ENCODE peak calls at places on chromosomes 3 and 15, in nine cellular contexts. One of them, this sample, is unnamed.

GRCh38 chr3:184092199-184092598 is 4.7 kb upstream of the HTR3E start:
- DNase-seq in H54: no peak
- DNase-seq in T47D: no peak
- DNase-seq in tibial artery: no peak
- DNase-seq in COR-L47: no peak
- DNase-seq in activated CD4-positive, alpha-beta T cell treated with anti-CD3 and anti-CD28 coated beads, Interleukin-2, amount 10 ng/mL, durations not matched to agents 7 days and 5 days: no peak
- DNase-seq in GM13977: no peak
- DNase-seq in lung microvascular endothelial cell: no peak
- DNase-seq in myocyte: no peak
- DNase-seq in this sample: no peak

GRCh38 chr15:31427411-31427810 is 100.8 kb downstream of the KLF13 start:
- DNase-seq in activated CD4-positive, alpha-beta T cell treated with anti-CD3 and anti-CD28 coated beads, Interleukin-2, amount 10 ng/mL, durations not matched to agents 7 days and 5 days: no peak
- DNase-seq in H54: no peak
- DNase-seq in lung microvascular endothelial cell: no peak
- DNase-seq in GM13977: no peak
- DNase-seq in tibial artery: no peak
- DNase-seq in T47D: no peak
- DNase-seq in myocyte: no peak
- DNase-seq in COR-L47: no peak
- DNase-seq in this sample: no peak

GRCh38 chr3:127373701-127374625 is 86.1 kb upstream of the PRR20G start:
- DNase-seq in GM13977: peak
- DNase-seq in tibial artery: no peak
- DNase-seq in lung microvascular endothelial cell: peak
- DNase-seq in myocyte: peak
- DNase-seq in COR-L47: no peak
- DNase-seq in activated CD4-positive, alpha-beta T cell treated with anti-CD3 and anti-CD28 coated beads, Interleukin-2, amount 10 ng/mL, durations not matched to agents 7 days and 5 days: peak
- DNase-seq in T47D: no peak
- DNase-seq in H54: no peak
- DNase-seq in this sample: peak

GRCh38 chr3:112199622-112200316 is 66.7 kb upstream of the GCSAM start:
- DNase-seq in lung microvascular endothelial cell: no peak
- DNase-seq in GM13977: no peak
- DNase-seq in H54: no peak
- DNase-seq in activated CD4-positive, alpha-beta T cell treated with anti-CD3 and anti-CD28 coated beads, Interleukin-2, amount 10 ng/mL, durations not matched to agents 7 days and 5 days: no peak
- DNase-seq in tibial artery: no peak
- DNase-seq in COR-L47: no peak
- DNase-seq in T47D: no peak
- DNase-seq in myocyte: no peak
- DNase-seq in this sample: peak

GRCh38 chr3:48634661-48635221 is 520 bp downstream of the SLC26A6 start:
- DNase-seq in activated CD4-positive, alpha-beta T cell treated with anti-CD3 and anti-CD28 coated beads, Interleukin-2, amount 10 ng/mL, durations not matched to agents 7 days and 5 days: peak
- DNase-seq in GM13977: peak
- DNase-seq in tibial artery: peak
- DNase-seq in lung microvascular endothelial cell: peak
- DNase-seq in COR-L47: no peak
- DNase-seq in T47D: peak
- DNase-seq in myocyte: peak
- DNase-seq in H54: peak
- DNase-seq in this sample: peak

GRCh38 chr3:128084675-128085021 is 32.4 kb downstream of the SEC61A1 start:
- DNase-seq in tibial artery: no peak
- DNase-seq in activated CD4-positive, alpha-beta T cell treated with anti-CD3 and anti-CD28 coated beads, Interleukin-2, amount 10 ng/mL, durations not matched to agents 7 days and 5 days: no peak
- DNase-seq in GM13977: no peak
- DNase-seq in myocyte: no peak
- DNase-seq in lung microvascular endothelial cell: no peak
- DNase-seq in COR-L47: no peak
- DNase-seq in T47D: no peak
- DNase-seq in H54: no peak
- DNase-seq in this sample: no peak

GRCh38 chr3:8313591-8314298 is 187.9 kb upstream of the LMCD1 start:
- DNase-seq in GM13977: no peak
- DNase-seq in myocyte: no peak
- DNase-seq in COR-L47: no peak
- DNase-seq in T47D: no peak
- DNase-seq in activated CD4-positive, alpha-beta T cell treated with anti-CD3 and anti-CD28 coated beads, Interleukin-2, amount 10 ng/mL, durations not matched to agents 7 days and 5 days: no peak
- DNase-seq in lung microvascular endothelial cell: no peak
- DNase-seq in H54: no peak
- DNase-seq in tibial artery: no peak
- DNase-seq in this sample: no peak

GRCh38 chr3:34159613-34160420 is 361.4 kb downstream of the PDCD6IP start:
- DNase-seq in lung microvascular endothelial cell: no peak
- DNase-seq in myocyte: no peak
- DNase-seq in tibial artery: no peak
- DNase-seq in T47D: no peak
- DNase-seq in GM13977: no peak
- DNase-seq in H54: no peak
- DNase-seq in activated CD4-positive, alpha-beta T cell treated with anti-CD3 and anti-CD28 coated beads, Interleukin-2, amount 10 ng/mL, durations not matched to agents 7 days and 5 days: no peak
- DNase-seq in COR-L47: no peak
- DNase-seq in this sample: no peak

GRCh38 chr15:23565395-23566069 is at the start of gene MKRN3:
- DNase-seq in T47D: no peak
- DNase-seq in lung microvascular endothelial cell: peak
- DNase-seq in GM13977: no peak
- DNase-seq in H54: peak
- DNase-seq in myocyte: peak
- DNase-seq in activated CD4-positive, alpha-beta T cell treated with anti-CD3 and anti-CD28 coated beads, Interleukin-2, amount 10 ng/mL, durations not matched to agents 7 days and 5 days: peak
- DNase-seq in COR-L47: peak
- DNase-seq in tibial artery: no peak
- DNase-seq in this sample: peak

GRCh38 chr15:80777137-80777536 is 2.0 kb upstream of the CEMIP start:
- DNase-seq in H54: no peak
- DNase-seq in activated CD4-positive, alpha-beta T cell treated with anti-CD3 and anti-CD28 coated beads, Interleukin-2, amount 10 ng/mL, durations not matched to agents 7 days and 5 days: no peak
- DNase-seq in lung microvascular endothelial cell: peak
- DNase-seq in T47D: no peak
- DNase-seq in myocyte: peak
- DNase-seq in tibial artery: no peak
- DNase-seq in GM13977: no peak
- DNase-seq in COR-L47: no peak
- DNase-seq in this sample: peak

GRCh38 chr3:156035158-156035557 is 85.2 kb upstream of the KCNAB1 start:
- DNase-seq in myocyte: no peak
- DNase-seq in T47D: no peak
- DNase-seq in GM13977: no peak
- DNase-seq in lung microvascular endothelial cell: no peak
- DNase-seq in H54: no peak
- DNase-seq in COR-L47: no peak
- DNase-seq in activated CD4-positive, alpha-beta T cell treated with anti-CD3 and anti-CD28 coated beads, Interleukin-2, amount 10 ng/mL, durations not matched to agents 7 days and 5 days: no peak
- DNase-seq in tibial artery: no peak
- DNase-seq in this sample: no peak

GRCh38 chr3:165518346-165518745 is 318.9 kb downstream of the BCHE start:
- DNase-seq in COR-L47: no peak
- DNase-seq in GM13977: no peak
- DNase-seq in activated CD4-positive, alpha-beta T cell treated with anti-CD3 and anti-CD28 coated beads, Interleukin-2, amount 10 ng/mL, durations not matched to agents 7 days and 5 days: no peak
- DNase-seq in tibial artery: no peak
- DNase-seq in T47D: no peak
- DNase-seq in H54: no peak
- DNase-seq in myocyte: no peak
- DNase-seq in lung microvascular endothelial cell: no peak
- DNase-seq in this sample: no peak

GRCh38 chr15:40307421-40308165 is at the start of gene PLCB2:
- DNase-seq in tibial artery: no peak
- DNase-seq in COR-L47: peak
- DNase-seq in T47D: no peak
- DNase-seq in myocyte: no peak
- DNase-seq in H54: no peak
- DNase-seq in lung microvascular endothelial cell: no peak
- DNase-seq in GM13977: peak
- DNase-seq in activated CD4-positive, alpha-beta T cell treated with anti-CD3 and anti-CD28 coated beads, Interleukin-2, amount 10 ng/mL, durations not matched to agents 7 days and 5 days: peak
- DNase-seq in this sample: no peak

GRCh38 chr15:100601158-100601557 is 826 bp downstream of the LINS1 start:
- DNase-seq in GM13977: no peak
- DNase-seq in lung microvascular endothelial cell: peak
- DNase-seq in COR-L47: no peak
- DNase-seq in H54: no peak
- DNase-seq in activated CD4-positive, alpha-beta T cell treated with anti-CD3 and anti-CD28 coated beads, Interleukin-2, amount 10 ng/mL, durations not matched to agents 7 days and 5 days: peak
- DNase-seq in T47D: no peak
- DNase-seq in myocyte: no peak
- DNase-seq in tibial artery: no peak
- DNase-seq in this sample: no peak

GRCh38 chr3:136728918-136729317 is 23.3 kb downstream of the STAG1 start:
- DNase-seq in activated CD4-positive, alpha-beta T cell treated with anti-CD3 and anti-CD28 coated beads, Interleukin-2, amount 10 ng/mL, durations not matched to agents 7 days and 5 days: no peak
- DNase-seq in tibial artery: no peak
- DNase-seq in COR-L47: no peak
- DNase-seq in myocyte: peak
- DNase-seq in H54: no peak
- DNase-seq in T47D: no peak
- DNase-seq in GM13977: no peak
- DNase-seq in lung microvascular endothelial cell: peak
- DNase-seq in this sample: peak

GRCh38 chr3:131762981-131763380 is 260.2 kb upstream of the MRPL3 start:
- DNase-seq in activated CD4-positive, alpha-beta T cell treated with anti-CD3 and anti-CD28 coated beads, Interleukin-2, amount 10 ng/mL, durations not matched to agents 7 days and 5 days: no peak
- DNase-seq in GM13977: no peak
- DNase-seq in T47D: no peak
- DNase-seq in COR-L47: no peak
- DNase-seq in lung microvascular endothelial cell: no peak
- DNase-seq in myocyte: no peak
- DNase-seq in tibial artery: no peak
- DNase-seq in H54: no peak
- DNase-seq in this sample: no peak

GRCh38 chr3:14143271-14143605 is 18.4 kb downstream of the TMEM43 start:
- DNase-seq in H54: no peak
- DNase-seq in GM13977: no peak
- DNase-seq in T47D: no peak
- DNase-seq in myocyte: no peak
- DNase-seq in lung microvascular endothelial cell: no peak
- DNase-seq in activated CD4-positive, alpha-beta T cell treated with anti-CD3 and anti-CD28 coated beads, Interleukin-2, amount 10 ng/mL, durations not matched to agents 7 days and 5 days: no peak
- DNase-seq in tibial artery: no peak
- DNase-seq in COR-L47: no peak
- DNase-seq in this sample: peak

GRCh38 chr15:88800026-88800425 is 3.2 kb upstream of the ACAN start:
- DNase-seq in activated CD4-positive, alpha-beta T cell treated with anti-CD3 and anti-CD28 coated beads, Interleukin-2, amount 10 ng/mL, durations not matched to agents 7 days and 5 days: no peak
- DNase-seq in T47D: no peak
- DNase-seq in GM13977: no peak
- DNase-seq in myocyte: no peak
- DNase-seq in COR-L47: no peak
- DNase-seq in H54: peak
- DNase-seq in tibial artery: no peak
- DNase-seq in lung microvascular endothelial cell: no peak
- DNase-seq in this sample: peak

GRCh38 chr3:170632780-170633179 is 46.9 kb upstream of the SLC7A14 start:
- DNase-seq in H54: no peak
- DNase-seq in activated CD4-positive, alpha-beta T cell treated with anti-CD3 and anti-CD28 coated beads, Interleukin-2, amount 10 ng/mL, durations not matched to agents 7 days and 5 days: no peak
- DNase-seq in lung microvascular endothelial cell: no peak
- DNase-seq in T47D: no peak
- DNase-seq in myocyte: no peak
- DNase-seq in GM13977: peak
- DNase-seq in tibial artery: no peak
- DNase-seq in COR-L47: peak
- DNase-seq in this sample: no peak

GRCh38 chr3:127037021-127037400 is 54.1 kb downstream of the PLXNA1 start:
- DNase-seq in H54: no peak
- DNase-seq in activated CD4-positive, alpha-beta T cell treated with anti-CD3 and anti-CD28 coated beads, Interleukin-2, amount 10 ng/mL, durations not matched to agents 7 days and 5 days: no peak
- DNase-seq in tibial artery: peak
- DNase-seq in myocyte: no peak
- DNase-seq in COR-L47: no peak
- DNase-seq in lung microvascular endothelial cell: no peak
- DNase-seq in T47D: no peak
- DNase-seq in GM13977: no peak
- DNase-seq in this sample: no peak

GRCh38 chr3:159856496-159857098 is 132.0 kb upstream of the IL12A start:
- DNase-seq in H54: no peak
- DNase-seq in T47D: no peak
- DNase-seq in COR-L47: peak
- DNase-seq in myocyte: no peak
- DNase-seq in tibial artery: no peak
- DNase-seq in lung microvascular endothelial cell: no peak
- DNase-seq in activated CD4-positive, alpha-beta T cell treated with anti-CD3 and anti-CD28 coated beads, Interleukin-2, amount 10 ng/mL, durations not matched to agents 7 days and 5 days: no peak
- DNase-seq in GM13977: no peak
- DNase-seq in this sample: no peak

GRCh38 chr3:188299068-188299467 is 145.1 kb downstream of the LPP start:
- DNase-seq in lung microvascular endothelial cell: no peak
- DNase-seq in myocyte: no peak
- DNase-seq in T47D: no peak
- DNase-seq in GM13977: no peak
- DNase-seq in tibial artery: no peak
- DNase-seq in H54: no peak
- DNase-seq in COR-L47: no peak
- DNase-seq in activated CD4-positive, alpha-beta T cell treated with anti-CD3 and anti-CD28 coated beads, Interleukin-2, amount 10 ng/mL, durations not matched to agents 7 days and 5 days: no peak
- DNase-seq in this sample: no peak

GRCh38 chr3:10189557-10190374 is 25.0 kb downstream of the IRAK2 start:
- DNase-seq in COR-L47: no peak
- DNase-seq in myocyte: peak
- DNase-seq in GM13977: no peak
- DNase-seq in activated CD4-positive, alpha-beta T cell treated with anti-CD3 and anti-CD28 coated beads, Interleukin-2, amount 10 ng/mL, durations not matched to agents 7 days and 5 days: peak
- DNase-seq in H54: no peak
- DNase-seq in lung microvascular endothelial cell: peak
- DNase-seq in T47D: no peak
- DNase-seq in tibial artery: peak
- DNase-seq in this sample: peak

GRCh38 chr15:82018201-82018600 is 27.6 kb downstream of the MEX3B start:
- DNase-seq in H54: no peak
- DNase-seq in GM13977: no peak
- DNase-seq in tibial artery: no peak
- DNase-seq in lung microvascular endothelial cell: no peak
- DNase-seq in T47D: no peak
- DNase-seq in COR-L47: no peak
- DNase-seq in activated CD4-positive, alpha-beta T cell treated with anti-CD3 and anti-CD28 coated beads, Interleukin-2, amount 10 ng/mL, durations not matched to agents 7 days and 5 days: no peak
- DNase-seq in myocyte: no peak
- DNase-seq in this sample: no peak

GRCh38 chr3:138423316-138423715 is 11.1 kb upstream of the ESYT3 start:
- DNase-seq in GM13977: no peak
- DNase-seq in T47D: no peak
- DNase-seq in lung microvascular endothelial cell: no peak
- DNase-seq in activated CD4-positive, alpha-beta T cell treated with anti-CD3 and anti-CD28 coated beads, Interleukin-2, amount 10 ng/mL, durations not matched to agents 7 days and 5 days: no peak
- DNase-seq in myocyte: no peak
- DNase-seq in tibial artery: no peak
- DNase-seq in H54: no peak
- DNase-seq in COR-L47: no peak
- DNase-seq in this sample: no peak

GRCh38 chr3:45082139-45082538 is 56.0 kb downstream of the CLEC3B start:
- DNase-seq in COR-L47: no peak
- DNase-seq in myocyte: no peak
- DNase-seq in tibial artery: no peak
- DNase-seq in lung microvascular endothelial cell: peak
- DNase-seq in T47D: no peak
- DNase-seq in H54: no peak
- DNase-seq in activated CD4-positive, alpha-beta T cell treated with anti-CD3 and anti-CD28 coated beads, Interleukin-2, amount 10 ng/mL, durations not matched to agents 7 days and 5 days: no peak
- DNase-seq in GM13977: no peak
- DNase-seq in this sample: no peak

GRCh38 chr3:193971268-193971751 is 164.6 kb upstream of the HES1 start:
- DNase-seq in GM13977: peak
- DNase-seq in COR-L47: no peak
- DNase-seq in H54: no peak
- DNase-seq in tibial artery: no peak
- DNase-seq in activated CD4-positive, alpha-beta T cell treated with anti-CD3 and anti-CD28 coated beads, Interleukin-2, amount 10 ng/mL, durations not matched to agents 7 days and 5 days: no peak
- DNase-seq in myocyte: peak
- DNase-seq in T47D: no peak
- DNase-seq in lung microvascular endothelial cell: no peak
- DNase-seq in this sample: no peak

GRCh38 chr3:62531981-62532380 is 158.6 kb upstream of the FEZF2 start:
- DNase-seq in myocyte: no peak
- DNase-seq in lung microvascular endothelial cell: no peak
- DNase-seq in H54: no peak
- DNase-seq in T47D: no peak
- DNase-seq in tibial artery: no peak
- DNase-seq in GM13977: no peak
- DNase-seq in COR-L47: no peak
- DNase-seq in activated CD4-positive, alpha-beta T cell treated with anti-CD3 and anti-CD28 coated beads, Interleukin-2, amount 10 ng/mL, durations not matched to agents 7 days and 5 days: no peak
- DNase-seq in this sample: no peak

GRCh38 chr15:71747128-71748083 is 62.9 kb upstream of the NR2E3 start:
- DNase-seq in myocyte: peak
- DNase-seq in H54: no peak
- DNase-seq in T47D: peak
- DNase-seq in COR-L47: no peak
- DNase-seq in tibial artery: no peak
- DNase-seq in activated CD4-positive, alpha-beta T cell treated with anti-CD3 and anti-CD28 coated beads, Interleukin-2, amount 10 ng/mL, durations not matched to agents 7 days and 5 days: no peak
- DNase-seq in GM13977: no peak
- DNase-seq in lung microvascular endothelial cell: peak
- DNase-seq in this sample: peak

GRCh38 chr3:175606650-175607318 is 747.6 kb downstream of the NAALADL2 start:
- DNase-seq in T47D: no peak
- DNase-seq in activated CD4-positive, alpha-beta T cell treated with anti-CD3 and anti-CD28 coated beads, Interleukin-2, amount 10 ng/mL, durations not matched to agents 7 days and 5 days: no peak
- DNase-seq in COR-L47: peak
- DNase-seq in H54: no peak
- DNase-seq in tibial artery: no peak
- DNase-seq in myocyte: no peak
- DNase-seq in lung microvascular endothelial cell: no peak
- DNase-seq in GM13977: no peak
- DNase-seq in this sample: peak

GRCh38 chr15:98649996-98650870 is 1.9 kb downstream of the IGF1R start:
- DNase-seq in GM13977: no peak
- DNase-seq in activated CD4-positive, alpha-beta T cell treated with anti-CD3 and anti-CD28 coated beads, Interleukin-2, amount 10 ng/mL, durations not matched to agents 7 days and 5 days: peak
- DNase-seq in lung microvascular endothelial cell: peak
- DNase-seq in H54: no peak
- DNase-seq in myocyte: peak
- DNase-seq in T47D: no peak
- DNase-seq in COR-L47: peak
- DNase-seq in tibial artery: peak
- DNase-seq in this sample: no peak